ENCODE peak calls at places on chromosome 10, in nine cellular contexts. O, D, L, U, G, A, F, M and W are unnamed samples. For H3K27me3 and H3K4me1, the result is how much of the 10 kb centered on the place peaks cover.

GRCh38 chr10:107442035-107442505 is 277.6 kb upstream of the SORCS1 start:
- DNase-seq in O (no peak), D (no peak), L (no peak), U (no peak), G (no peak), A (no peak), F (no peak), M (no peak), W (no peak)

GRCh38 chr10:22253578-22253882 is 35.7 kb upstream of the EBLN1 start:
- DNase-seq in O (no peak), D (peak), L (no peak), U (no peak), G (peak), A (no peak), F (peak), M (no peak), W (no peak)

GRCh38 chr10:73999703-74000102 is 1.8 kb downstream of the VCL start:
- DNase-seq in O (no peak), D (no peak), L (no peak), U (no peak), G (no peak), A (no peak), F (no peak), M (no peak), W (no peak)

GRCh38 chr10:113520606-113521481 is 32.0 kb upstream of the HABP2 start:
- DNase-seq in O (peak), D (peak), L (peak), U (peak), G (no peak), A (peak), F (peak), M (peak), W (peak)

GRCh38 chr10:128174581-128175559 is 48.6 kb upstream of the MKI67 start:
- DNase-seq in O (no peak), D (no peak), L (no peak), U (no peak), G (no peak), A (peak), F (no peak), M (no peak), W (no peak)

GRCh38 chr10:129949411-129950335 is 14.4 kb downstream of the EBF3 start:
- DNase-seq in O (peak), D (no peak), L (no peak), U (no peak), G (no peak), A (no peak), F (peak), M (peak), W (no peak)

GRCh38 chr10:60270426-60270825 is 119.2 kb downstream of the ANK3 start:
- DNase-seq in O (no peak), D (no peak), L (no peak), U (no peak), G (no peak), A (no peak), F (no peak), M (no peak), W (no peak)

GRCh38 chr10:71191019-71191418 is 21.4 kb upstream of the UNC5B start:
- DNase-seq in O (no peak), D (no peak), L (no peak), U (no peak), G (no peak), A (no peak), F (no peak), M (no peak), W (no peak)

GRCh38 chr10:101778781-101779543 is 3.0 kb upstream of the FGF8 start:
- DNase-seq in O (peak), D (peak), L (no peak), U (peak), G (no peak), A (no peak), F (peak), M (no peak), W (no peak)

GRCh38 chr10:122285506-122286444 is 14.7 kb downstream of the BTBD16 start:
- DNase-seq in O (no peak), D (no peak), L (no peak), U (no peak), G (no peak), A (no peak), F (no peak), M (no peak), W (no peak)

GRCh38 chr10:29317423-29318021 is 28.7 kb downstream of the LYZL1 start:
- DNase-seq in O (no peak), D (no peak), L (no peak), U (no peak), G (no peak), A (no peak), F (no peak), M (no peak), W (no peak)
- H3K27ac ChIP-seq in O (peak), D (no peak), L (no peak), U (peak), G (no peak), A (no peak), F (no peak), M (no peak), W (no peak)

GRCh38 chr10:97117372-97117771 is 68.4 kb downstream of the SLIT1 start:
- DNase-seq in O (no peak), D (no peak), L (no peak), U (no peak), G (no peak), A (no peak), F (no peak), M (no peak), W (no peak)

GRCh38 chr10:97116534-97117162 is 69.1 kb downstream of the SLIT1 start:
- DNase-seq in O (no peak), D (no peak), L (no peak), U (no peak), G (no peak), A (peak), F (no peak), M (no peak), W (no peak)

GRCh38 chr10:97121084-97121483 is 64.7 kb downstream of the SLIT1 start:
- DNase-seq in O (no peak), D (no peak), L (no peak), U (no peak), G (no peak), A (no peak), F (no peak), M (no peak), W (no peak)

GRCh38 chr10:97120370-97120769 is 65.4 kb downstream of the SLIT1 start:
- DNase-seq in O (no peak), D (no peak), L (no peak), U (no peak), G (no peak), A (no peak), F (no peak), M (no peak), W (no peak)

DNA sequence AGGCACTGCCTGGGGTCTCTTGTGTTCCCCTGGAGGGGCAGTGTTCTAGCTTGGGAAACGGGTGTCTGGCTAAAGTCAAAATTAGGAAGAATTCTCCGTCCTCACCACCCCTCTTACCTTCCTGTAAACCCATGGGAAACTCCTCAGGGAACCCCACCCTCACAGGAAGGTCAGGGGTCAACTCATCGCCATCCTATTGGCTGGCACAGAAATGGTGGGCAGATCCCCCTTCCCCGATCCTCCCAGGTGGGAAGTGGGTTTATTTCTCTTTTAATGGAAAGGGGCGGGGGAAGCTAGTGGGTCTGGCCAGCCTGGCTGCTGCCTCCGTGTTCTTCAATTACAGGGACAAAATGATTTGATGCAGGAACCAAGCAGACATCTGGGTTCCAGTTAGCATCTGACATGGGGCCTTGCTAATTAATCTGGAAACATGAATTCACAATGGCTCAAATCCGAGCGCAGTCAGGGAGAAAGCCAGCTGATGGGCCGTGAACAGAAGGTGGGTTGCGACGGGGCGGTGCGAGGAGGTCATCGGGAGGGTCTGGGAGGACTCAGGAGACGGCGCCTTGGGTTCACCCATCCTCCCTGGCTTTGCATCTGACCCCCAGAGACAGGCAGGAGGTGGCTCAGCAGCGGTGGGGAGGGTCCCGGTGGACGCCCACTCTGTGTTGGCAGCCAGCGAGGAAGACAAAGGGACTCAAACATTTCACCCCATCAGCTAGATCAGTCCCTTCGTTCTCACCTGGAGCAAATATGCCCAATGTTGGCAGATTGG is 66.5 kb downstream of the SLIT1 start:
- DNase-seq in O (no peak), D (no peak), L (no peak), U (no peak), G (no peak), A (no peak), F (no peak), M (no peak), W (no peak)
- H3K27me3 ChIP-seq in O (under half), D (under half), L (under half), U (under half), G (under half), A (under half), F (under half), M (under half), W (under half)

GRCh38 chr10:59131673-59132072 is 44.8 kb upstream of the PHYHIPL start:
- DNase-seq in O (no peak), D (no peak), L (no peak), U (no peak), G (no peak), A (no peak), F (no peak), M (no peak), W (no peak)
- H3K4me1 ChIP-seq in O (under half), D (under half), L (under half), U (under half), G (under half), A (under half), F (under half), M (under half), W (under half)

DNA sequence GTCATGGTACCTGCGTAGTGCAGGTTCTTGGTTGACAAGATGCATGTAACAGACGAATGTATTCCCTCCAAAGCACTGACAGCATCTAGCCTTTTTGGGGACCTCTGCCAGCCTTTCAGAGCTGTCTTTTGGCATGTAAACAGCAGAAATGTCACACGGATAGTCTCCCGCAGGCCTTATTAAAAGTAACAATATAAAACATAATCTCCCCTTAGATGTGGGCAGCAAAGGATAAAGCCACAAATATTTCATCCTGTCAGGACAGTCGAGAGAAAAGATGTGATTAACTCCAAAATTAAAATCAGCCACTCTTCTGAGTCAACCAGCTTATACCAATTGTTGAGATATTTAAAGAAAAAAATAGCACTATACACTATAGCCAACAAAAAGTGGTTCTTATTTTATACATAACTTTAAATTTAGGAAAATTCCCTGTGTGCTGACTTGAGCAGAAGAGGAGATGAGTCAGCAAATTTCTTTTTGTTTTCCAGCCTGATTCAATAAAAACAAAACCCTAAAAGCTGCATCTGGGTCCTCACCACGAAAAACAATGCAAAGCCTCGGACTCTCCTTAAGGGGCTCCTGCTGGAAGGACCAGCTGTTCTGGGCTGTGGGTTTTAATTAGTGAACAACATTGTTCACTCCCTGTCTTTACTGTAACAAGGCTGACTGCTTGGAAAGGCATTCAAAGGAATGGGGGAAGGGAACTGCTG is 240.3 kb downstream of the ADAM12 start:
- DNase-seq in O (no peak), D (no peak), L (no peak), U (no peak), G (no peak), A (no peak), F (no peak), M (no peak), W (peak)
- H3K27ac ChIP-seq in O (no peak), D (no peak), L (no peak), U (peak), G (no peak), A (no peak), F (no peak), M (no peak), W (peak)

GRCh38 chr10:6600224-6600987 is 20.3 kb upstream of the PRKCQ start:
- DNase-seq in O (no peak), D (no peak), L (no peak), U (no peak), G (no peak), A (no peak), F (no peak), M (no peak), W (no peak)
- H3K27me3 ChIP-seq in O (under half), D (under half), L (under half), U (under half), G (under half), A (under half), F (under half), M (under half), W (under half)

GRCh38 chr10:48724127-48724526 is 39.5 kb downstream of the WDFY4 start:
- DNase-seq in O (peak), D (no peak), L (no peak), U (no peak), G (no peak), A (no peak), F (no peak), M (no peak), W (no peak)
- H3K4me1 ChIP-seq in O (under half), D (under half), L (under half), U (under half), G (under half), A (under half), F (under half), M (under half), W (under half)

GRCh38 chr10:110107887-110108286 is 99.5 kb upstream of the MXI1 start:
- DNase-seq in O (no peak), D (no peak), L (no peak), U (no peak), G (no peak), A (no peak), F (no peak), M (no peak), W (no peak)
- H3K27ac ChIP-seq in O (no peak), D (no peak), L (no peak), U (no peak), G (no peak), A (no peak), F (no peak), M (no peak), W (no peak)

GRCh38 chr10:99235469-99235871 is at the start of gene HPSE2:
- DNase-seq in O (no peak), D (no peak), L (no peak), U (no peak), G (no peak), A (no peak), F (no peak), M (no peak), W (no peak)
- H3K27me3 ChIP-seq in O (half or more), D (half or more), L (half or more), U (under half), G (under half), A (under half), F (under half), M (under half), W (half or more)

DNA sequence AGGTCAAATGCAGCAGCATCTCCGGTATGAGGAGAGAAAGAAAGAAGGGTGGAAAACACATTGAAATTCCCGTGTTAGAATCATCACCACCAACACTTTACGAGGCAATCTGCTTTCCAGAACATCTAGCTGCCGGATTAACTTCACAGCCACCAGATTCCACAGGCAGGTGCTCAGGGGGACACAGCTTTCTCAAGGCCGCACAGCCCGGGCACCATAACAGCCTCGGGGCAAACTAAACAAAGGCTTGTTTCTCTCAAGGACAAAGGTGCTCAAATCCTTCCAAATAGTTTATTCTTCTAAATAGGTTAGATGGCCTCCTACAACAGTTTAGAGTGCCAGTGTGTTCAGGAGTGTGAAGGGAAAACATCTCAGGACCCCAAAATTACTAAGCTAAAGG is 156.3 kb downstream of the DIP2C start:
- DNase-seq in O (no peak), D (no peak), L (no peak), U (peak), G (no peak), A (no peak), F (no peak), M (peak), W (no peak)
- H3K4me1 ChIP-seq in O (under half), D (under half), L (under half), U (under half), G (under half), A (under half), F (under half), M (under half), W (under half)

DNA sequence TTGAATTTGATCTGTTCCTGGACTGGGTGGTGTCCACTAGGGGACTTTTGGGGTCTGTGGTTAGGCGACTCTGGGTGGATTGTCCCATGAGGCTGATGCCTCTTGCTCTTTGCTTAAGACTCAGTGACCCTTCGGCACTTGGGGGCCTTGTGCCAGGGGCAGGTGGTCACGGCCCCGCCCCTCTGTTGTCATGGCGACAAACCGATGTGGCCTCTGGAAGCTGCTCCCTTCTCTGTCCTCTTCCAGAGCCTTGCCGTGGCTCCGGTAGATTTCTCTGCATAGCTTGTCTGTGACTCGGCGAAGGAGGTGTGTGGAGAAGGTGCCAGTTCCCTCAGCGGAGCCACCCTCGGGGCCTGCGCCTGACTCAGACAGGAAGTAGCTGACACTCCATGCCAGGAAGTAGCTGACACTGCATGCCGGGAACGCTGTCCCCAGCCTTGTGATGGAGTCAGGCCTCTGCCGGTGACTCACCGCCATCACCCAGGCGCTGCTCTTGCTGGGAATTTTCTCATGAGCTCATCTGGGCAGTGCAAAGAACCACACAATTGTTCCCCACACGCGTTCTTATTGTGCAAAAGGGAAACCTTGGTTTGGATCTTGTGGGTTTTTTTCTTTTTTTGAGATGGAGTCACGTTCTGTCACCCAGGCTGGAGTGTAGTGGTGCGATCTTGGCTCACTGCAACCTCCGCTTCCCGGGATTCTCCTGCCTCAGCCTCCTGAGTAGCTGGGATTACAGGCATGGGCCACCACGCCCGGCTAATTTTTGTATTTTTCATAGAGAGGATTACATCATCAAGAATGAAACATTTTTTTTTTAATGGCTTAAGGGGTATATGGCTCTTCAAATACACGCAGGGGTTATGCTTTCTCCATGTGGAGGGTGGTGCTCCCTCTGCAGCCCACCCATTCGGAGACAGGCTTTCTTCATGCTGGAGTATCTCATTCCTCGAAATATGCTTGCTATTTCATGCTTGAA is 72.6 kb downstream of the PFKFB3 start:
- DNase-seq in O (no peak), D (peak), L (no peak), U (peak), G (peak), A (no peak), F (peak), M (peak), W (peak)
- H3K27ac ChIP-seq in O (no peak), D (peak), L (no peak), U (no peak), G (peak), A (no peak), F (peak), M (no peak), W (peak)